ENCODE peak calls at places on chromosomes 5 and 9, in six cellular contexts. B, C, R, P, L and Y are unnamed samples.

GRCh38 chr9:83219154-83219923 is 156.4 kb upstream of the RASEF start:
- DNase-seq in B (peak; percentile 50), C (no peak), R (no peak), P (no peak), L (peak; percentile 48), Y (peak; percentile 82)

GRCh38 chr5:134552301-134552700 is 26.8 kb downstream of the JADE2 start:
- DNase-seq in B (peak; percentile 76), C (no peak), R (no peak), P (no peak), L (no peak), Y (peak; percentile 81)

GRCh38 chr9:106648799-106649198 is 214.2 kb upstream of the ZNF462 start:
- DNase-seq in B (peak; percentile 42), C (no peak), R (no peak), P (no peak), L (no peak), Y (peak; percentile 32)

GRCh38 chr5:91048073-91048472 is 335.0 kb downstream of the ARRDC3 start:
- DNase-seq in B (no peak), C (no peak), R (no peak), P (no peak), L (no peak), Y (no peak)

GRCh38 chr9:94920439-94920951 is 194.0 kb downstream of the AOPEP start:
- DNase-seq in B (no peak), C (no peak), R (no peak), P (no peak), L (no peak), Y (no peak)

GRCh38 chr9:133948571-133949485 is 43.3 kb downstream of the VAV2 start:
- DNase-seq in B (no peak), C (no peak), R (no peak), P (no peak), L (no peak), Y (no peak)

GRCh38 chr9:87573841-87574342 is 76.2 kb downstream of the DAPK1 start:
- DNase-seq in B (no peak), C (no peak), R (no peak), P (no peak), L (no peak), Y (no peak)

GRCh38 chr5:61673007-61673735 is 341.1 kb downstream of the ZSWIM6 start:
- DNase-seq in B (no peak), C (no peak), R (no peak), P (peak; percentile 35), L (peak; percentile 14), Y (peak; percentile 31)

GRCh38 chr9:129359162-129359811 is 181.2 kb upstream of the IER5L start:
- DNase-seq in B (no peak), C (no peak), R (no peak), P (no peak), L (no peak), Y (no peak)

GRCh38 chr5:135126688-135127603 is 92.9 kb upstream of the PITX1 start:
- DNase-seq in B (no peak), C (no peak), R (no peak), P (no peak), L (no peak), Y (no peak)

GRCh38 chr5:36659406-36659805 is 53.0 kb downstream of the SLC1A3 start:
- DNase-seq in B (no peak), C (no peak), R (no peak), P (no peak), L (no peak), Y (no peak)

GRCh38 chr5:2256646-2257288 is 374.0 kb upstream of the IRX4 start:
- DNase-seq in B (no peak), C (no peak), R (no peak), P (no peak), L (no peak), Y (no peak)

GRCh38 chr5:2797981-2798380 is 46.5 kb upstream of the IRX2 start:
- DNase-seq in B (no peak), C (no peak), R (no peak), P (no peak), L (no peak), Y (peak; percentile 50)

GRCh38 chr5:153067869-153068268 is 422.6 kb upstream of the GRIA1 start:
- DNase-seq in B (no peak), C (no peak), R (no peak), P (no peak), L (no peak), Y (no peak)

GRCh38 chr9:93233033-93233432 is 49.1 kb downstream of the WNK2 start:
- DNase-seq in B (no peak), C (no peak), R (no peak), P (no peak), L (no peak), Y (no peak)

GRCh38 chr5:89034588-89034987 is 151.6 kb upstream of the MEF2C start:
- DNase-seq in B (peak; percentile 16), C (no peak), R (no peak), P (no peak), L (peak; percentile 25), Y (no peak)

GRCh38 chr5:122093861-122094650 is 16.0 kb upstream of the LOX start:
- DNase-seq in B (no peak), C (no peak), R (no peak), P (no peak), L (no peak), Y (no peak)

GRCh38 chr9:6907772-6908381 is 150.1 kb downstream of the KDM4C start:
- DNase-seq in B (peak; percentile 1), C (no peak), R (no peak), P (no peak), L (peak; percentile 26), Y (peak; percentile 52)

GRCh38 chr5:74055446-74056097 is 429.6 kb downstream of the ARHGEF28 start:
- DNase-seq in B (no peak), C (no peak), R (no peak), P (no peak), L (peak; percentile 4), Y (no peak)

GRCh38 chr5:54774281-54775171 is 210.9 kb downstream of the ESM1 start:
- DNase-seq in B (no peak), C (no peak), R (no peak), P (peak; percentile 37), L (no peak), Y (no peak)

GRCh38 chr5:94192658-94193391 is 425.6 kb downstream of the KIAA0825 start:
- DNase-seq in B (no peak), C (no peak), R (no peak), P (no peak), L (no peak), Y (no peak)

GRCh38 chr5:69414885-69415583 is at the start of gene MARVELD2:
- DNase-seq in B (peak; percentile 26), C (no peak), R (no peak), P (peak; percentile 60), L (peak; percentile 84), Y (peak; percentile 91)

GRCh38 chr9:21383627-21384026 is 1.6 kb downstream of the IFNA2 start:
- DNase-seq in B (no peak), C (no peak), R (no peak), P (no peak), L (no peak), Y (no peak)

GRCh38 chr5:16721151-16722102 is 104.6 kb upstream of the RETREG1 start:
- DNase-seq in B (no peak), C (no peak), R (no peak), P (no peak), L (no peak), Y (no peak)

GRCh38 chr9:31588010-31588409 is 796.4 kb upstream of the ACO1 start:
- DNase-seq in B (no peak), C (no peak), R (no peak), P (no peak), L (no peak), Y (no peak)

GRCh38 chr9:136787690-136788400 is 3.3 kb upstream of the TMEM141 start:
- DNase-seq in B (peak; percentile 66), C (peak; percentile 33), R (no peak), P (peak; percentile 86), L (peak; percentile 80), Y (peak; percentile 66)